ENCODE peak calls at places on chromosomes 12 and 14, in six cellular contexts. S is NCI-H187 treated with DMSO at 0.1 percent for 48 hours, D is GM04504, J is NCI-H748 treated with DMSO at 0.1 percent for 48 hours, O is HS-5, M is breast epithelium. P is an unnamed sample.

GRCh38 chr12:21392384-21392783 is 19.7 kb downstream of the IAPP start:
- DNase-seq in S (no peak), D (no peak), J (no peak), O (no peak), M (no peak), P (no peak)

GRCh38 chr14:80202888-80203562 is 8.3 kb downstream of the DIO2 start:
- DNase-seq in S (no peak), D (no peak), J (no peak), O (no peak), M (no peak), P (peak)

GRCh38 chr14:77436042-77436441 is 12.7 kb upstream of the NOXRED1 start:
- DNase-seq in S (no peak), D (no peak), J (no peak), O (no peak), M (no peak), P (no peak)

GRCh38 chr14:67857778-67858350 is 38.3 kb downstream of the RAD51B start:
- DNase-seq in S (no peak), D (no peak), J (no peak), O (no peak), M (no peak), P (no peak)

GRCh38 chr12:53254816-53255545 is 13.1 kb upstream of the ESPL1 start:
- DNase-seq in S (no peak), D (no peak), J (no peak), O (no peak), M (no peak), P (no peak)

GRCh38 chr12:31234955-31235867 is 90.7 kb downstream of the SINHCAF start:
- DNase-seq in S (no peak), D (no peak), J (peak), O (no peak), M (no peak), P (peak)

GRCh38 chr12:88571543-88571942 is 8.7 kb downstream of the KITLG start:
- DNase-seq in S (no peak), D (no peak), J (no peak), O (no peak), M (no peak), P (no peak)

GRCh38 chr12:78002878-78003277 is 172.2 kb downstream of the NAV3 start:
- DNase-seq in S (no peak), D (no peak), J (no peak), O (no peak), M (no peak), P (no peak)

GRCh38 chr12:89349814-89350213 is 2.5 kb downstream of the DUSP6 start:
- DNase-seq in S (no peak), D (peak), J (peak), O (peak), M (peak), P (peak)

GRCh38 chr14:51182166-51182565 is 57.9 kb upstream of the TMX1 start:
- DNase-seq in S (no peak), D (no peak), J (no peak), O (peak), M (no peak), P (no peak)

GRCh38 chr14:36524220-36524837 is 4.3 kb upstream of the NKX2-1 start:
- DNase-seq in S (no peak), D (no peak), J (no peak), O (no peak), M (no peak), P (peak)

GRCh38 chr12:77855548-77855947 is 24.9 kb downstream of the NAV3 start:
- DNase-seq in S (no peak), D (no peak), J (no peak), O (peak), M (no peak), P (peak)

GRCh38 chr12:42641231-42641630 is 51.7 kb upstream of the PRICKLE1 start:
- DNase-seq in S (no peak), D (no peak), J (no peak), O (no peak), M (no peak), P (no peak)

GRCh38 chr14:23125006-23125405 is 6.0 kb upstream of the CEBPE start:
- DNase-seq in S (no peak), D (no peak), J (no peak), O (no peak), M (no peak), P (no peak)

GRCh38 chr12:110253176-110253575 is 27.9 kb upstream of the ATP2A2 start:
- DNase-seq in S (no peak), D (no peak), J (no peak), O (no peak), M (no peak), P (peak)

GRCh38 chr14:68819260-68819691 is 26.4 kb upstream of the ZFP36L1 start:
- DNase-seq in S (no peak), D (no peak), J (no peak), O (no peak), M (peak), P (peak)

GRCh38 chr14:58563981-58564380 is 73.8 kb upstream of the DACT1 start:
- DNase-seq in S (no peak), D (no peak), J (no peak), O (no peak), M (no peak), P (no peak)

GRCh38 chr14:24297190-24297964 is 2.2 kb downstream of the DHRS1 start:
- DNase-seq in S (no peak), D (no peak), J (peak), O (no peak), M (no peak), P (no peak)

GRCh38 chr14:69107407-69108003 is 45.4 kb downstream of the DCAF5 start:
- DNase-seq in S (peak), D (no peak), J (peak), O (peak), M (peak), P (peak)

GRCh38 chr12:28127455-28127854 is 62.8 kb upstream of the CCDC91 start:
- DNase-seq in S (no peak), D (no peak), J (no peak), O (no peak), M (no peak), P (no peak)

GRCh38 chr12:67993143-67993542 is 3.9 kb downstream of the IFNG-AS1 start:
- DNase-seq in S (no peak), D (no peak), J (no peak), O (no peak), M (no peak), P (no peak)

GRCh38 chr12:123278150-123278627 is 6.5 kb upstream of the CDK2AP1 start:
- DNase-seq in S (no peak), D (no peak), J (no peak), O (no peak), M (no peak), P (no peak)